ENCODE peak calls at places on chromosomes 12 and 14, in five cellular contexts. P is H1, Z is WTC11, J is HCT116, V is K562. N is an unnamed sample.

GRCh38 chr12:132173135-132174014 is 29.1 kb downstream of the NOC4L start:
- DNase-seq in J (no peak), P (no peak), V (no peak), Z (no peak), N (no peak)

GRCh38 chr12:98635657-98636323 is 8.8 kb downstream of the IKBIP start:
- DNase-seq in J (peak), Z (no peak), V (no peak), P (no peak), N (no peak)

GRCh38 chr12:68240079-68240478 is 13.3 kb downstream of the IL22 start:
- DNase-seq in Z (no peak), P (no peak), J (no peak), V (peak), N (no peak)

GRCh38 chr14:89616425-89617141 is 199.6 kb upstream of the FOXN3 start:
- DNase-seq in Z (no peak), V (no peak), J (no peak), P (no peak), N (no peak)

GRCh38 chr12:6540181-6540877 is 6.0 kb downstream of the GAPDH start:
- DNase-seq in Z (peak), V (peak), J (peak), P (peak), N (no peak)

GRCh38 chr14:95683793-95684192 is 2.4 kb upstream of the TCL1B start:
- DNase-seq in P (peak), Z (peak), J (peak), V (no peak), N (peak)

GRCh38 chr12:57309420-57309819 is 58.4 kb upstream of the STAC3 start:
- DNase-seq in V (no peak), Z (no peak), J (no peak), P (no peak), N (no peak)

GRCh38 chr12:114681149-114681849 is 2.7 kb downstream of the TBX3 start:
- DNase-seq in Z (no peak), P (no peak), J (no peak), V (no peak), N (no peak)

GRCh38 chr12:50055831-50056628 is 1.4 kb upstream of the ASIC1 start:
- DNase-seq in J (peak), V (peak), P (peak), Z (peak), N (peak)

GRCh38 chr14:72451081-72451972 is 442.6 kb downstream of the DPF3 start:
- DNase-seq in V (no peak), Z (no peak), P (no peak), J (no peak), N (no peak)

GRCh38 chr14:73714656-73715081 is 485 bp upstream of the PNMA1 start:
- DNase-seq in V (peak), J (no peak), Z (no peak), P (no peak), N (no peak)

GRCh38 chr14:79513446-79513845 is 697.9 kb downstream of the DIO2 start:
- DNase-seq in P (no peak), J (no peak), Z (no peak), V (no peak), N (no peak)

GRCh38 chr12:82874935-82875334 is 188.2 kb downstream of the TMTC2 start:
- DNase-seq in V (no peak), P (no peak), Z (no peak), J (no peak), N (no peak)

GRCh38 chr12:47393403-47393790 is 312.4 kb downstream of the RPAP3 start:
- DNase-seq in Z (no peak), J (no peak), P (no peak), V (no peak), N (no peak)

GRCh38 chr12:91335724-91336123 is 153.1 kb upstream of the DCN start:
- DNase-seq in J (no peak), Z (no peak), P (no peak), V (no peak), N (no peak)

GRCh38 chr14:49480053-49480452 is 106.1 kb downstream of the RPS29 start:
- DNase-seq in V (no peak), P (no peak), Z (no peak), J (no peak), N (no peak)

GRCh38 chr14:98769326-98769725 is 502.7 kb downstream of the BCL11B start:
- DNase-seq in V (no peak), J (no peak), Z (no peak), P (no peak), N (no peak)

GRCh38 chr14:100065161-100065871 is at the start of gene EVL:
- DNase-seq in P (no peak), Z (no peak), V (no peak), J (no peak), N (no peak)

GRCh38 chr12:19306366-19306765 is 132.9 kb upstream of the AEBP2 start:
- DNase-seq in J (no peak), V (no peak), Z (no peak), P (no peak), N (no peak)

GRCh38 chr12:20731274-20731673 is 36.1 kb downstream of the SLCO1C1 start:
- DNase-seq in J (no peak), V (no peak), P (no peak), Z (no peak), N (no peak)

GRCh38 chr12:53191885-53192530 is 11.3 kb upstream of the CSAD start:
- DNase-seq in V (no peak), P (no peak), J (no peak), Z (no peak), N (no peak)

GRCh38 chr14:101711041-101711861 is 50.3 kb upstream of the PPP2R5C start:
- DNase-seq in J (no peak), Z (no peak), P (no peak), V (peak), N (no peak)

GRCh38 chr12:111100554-111100953 is 180.2 kb upstream of the MYL2 start:
- DNase-seq in V (no peak), P (no peak), Z (no peak), J (no peak), N (no peak)

GRCh38 chr12:121992059-121992879 is 29.4 kb upstream of the BCL7A start:
- DNase-seq in J (no peak), Z (no peak), P (no peak), V (no peak), N (no peak)

GRCh38 chr12:89060133-89060532 is 292.2 kb downstream of the DUSP6 start:
- DNase-seq in Z (no peak), P (no peak), J (no peak), V (no peak), N (no peak)

GRCh38 chr12:124296295-124296915 is 1.5 kb downstream of the RFLNA start:
- DNase-seq in P (no peak), J (no peak), Z (no peak), V (no peak), N (no peak)

GRCh38 chr14:20580242-20580641 is 7.6 kb downstream of the RNASE11 start:
- DNase-seq in P (peak), Z (no peak), J (no peak), V (no peak), N (no peak)

GRCh38 chr14:71711619-71712018 is 220.6 kb upstream of the RGS6 start:
- DNase-seq in V (no peak), J (no peak), P (no peak), Z (no peak), N (no peak)

GRCh38 chr14:105141026-105141425 is 27.6 kb downstream of the JAG2 start:
- DNase-seq in J (no peak), P (no peak), Z (no peak), V (no peak), N (no peak)

GRCh38 chr12:55142896-55143870 is 17.0 kb downstream of the OR9K2 start:
- DNase-seq in Z (peak), V (peak), J (peak), P (peak), N (peak)

GRCh38 chr14:22185191-22185590 is 403.8 kb downstream of the DAD1 start:
- DNase-seq in P (no peak), J (no peak), V (no peak), Z (no peak), N (no peak)

GRCh38 chr14:35140718-35141581 is 18.6 kb downstream of the PRORP start:
- DNase-seq in V (no peak), P (no peak), Z (no peak), J (no peak), N (no peak)

GRCh38 chr12:75889214-75889613 is 142.4 kb downstream of the PHLDA1 start:
- DNase-seq in J (no peak), P (no peak), Z (peak), V (no peak), N (no peak)
- TF ChIP-seq SP1 in J (peak), P (no peak), Z (no peak), V (no peak), N (no peak)

DNA sequence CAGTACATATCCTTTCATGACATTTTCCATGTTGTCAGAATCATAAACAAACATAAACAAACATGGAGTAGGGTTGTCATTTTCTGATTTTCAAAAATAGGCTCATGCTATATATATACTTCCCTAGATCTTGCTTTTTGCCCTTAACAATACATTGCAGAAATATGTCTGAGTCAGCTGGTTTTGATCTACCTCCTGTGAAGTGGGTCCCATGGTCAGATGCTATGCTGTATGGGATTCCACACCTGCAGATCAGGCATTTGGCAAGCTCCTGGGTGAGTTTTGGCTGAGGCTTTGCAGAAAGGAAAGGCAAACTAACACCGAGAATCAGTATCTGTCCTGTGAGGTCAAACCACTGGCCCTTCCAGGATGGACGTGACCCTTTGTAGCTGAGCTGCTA is 183.0 kb upstream of the ARID2 start:
- DNase-seq in Z (no peak), J (no peak), V (no peak), P (no peak), N (no peak)
- TF ChIP-seq SP1 in Z (no peak), J (no peak), V (no peak), P (no peak), N (no peak)

GRCh38 chr12:14216405-14217294 is 148.8 kb upstream of the ATF7IP start:
- DNase-seq in V (no peak), P (peak), J (no peak), Z (no peak), N (no peak)
- TF ChIP-seq SP1 in V (no peak), P (no peak), J (no peak), Z (no peak), N (no peak)

GRCh38 chr12:128705140-128705539 is 118.6 kb downstream of the SLC15A4 start:
- DNase-seq in Z (no peak), P (no peak), V (no peak), J (no peak), N (no peak)
- TF ChIP-seq SP1 in Z (no peak), P (no peak), V (no peak), J (no peak), N (no peak)

N was measured in HEK293T.